ENCODE peak calls at places on chromosomes 2 and 18, in eight cellular contexts. D is psoas muscle, X is GM13976, J is foreskin fibroblast, W is dorsolateral prefrontal cortex, A is hepatocyte, R is pancreas, F is D721Med. Q is an unnamed sample.

GRCh38 chr18:36338420-36338933 is 41.0 kb downstream of the FHOD3 start:
- DNase-seq in X (no peak), F (no peak), J (no peak), A (no peak), R (no peak), D (no peak), W (no peak), Q (no peak)

GRCh38 chr18:9209230-9209629 is 72.6 kb downstream of the ANKRD12 start:
- DNase-seq in J (no peak), R (no peak), W (no peak), D (no peak), F (no peak), A (no peak), X (no peak), Q (no peak)

GRCh38 chr18:40555914-40556313 is 1399.1 kb upstream of the PIK3C3 start:
- DNase-seq in R (no peak), X (no peak), A (peak; percentile 9), W (no peak), D (no peak), J (peak; percentile 14), F (no peak), Q (no peak)

GRCh38 chr2:100063459-100063953 is 78.9 kb downstream of the AFF3 start:
- DNase-seq in F (no peak), X (no peak), R (no peak), A (no peak), J (no peak), W (no peak), D (no peak), Q (no peak)

GRCh38 chr2:8574196-8575010 is 107.5 kb upstream of the ID2 start:
- DNase-seq in D (no peak), A (peak; percentile 66), W (no peak), R (no peak), X (peak; percentile 70), J (no peak), F (no peak), Q (no peak)

GRCh38 chr2:227433171-227433570 is 38.8 kb upstream of the AGFG1 start:
- DNase-seq in F (no peak), X (no peak), W (no peak), J (no peak), R (no peak), A (no peak), D (no peak), Q (no peak)

GRCh38 chr2:224646242-224646846 is 61.2 kb upstream of the CUL3 start:
- DNase-seq in A (no peak), X (peak; percentile 26), R (no peak), W (no peak), F (no peak), D (no peak), J (no peak), Q (no peak)

GRCh38 chr2:10844083-10844482 is 31.5 kb upstream of the PDIA6 start:
- DNase-seq in W (no peak), J (peak; percentile 8), D (peak; percentile 81), X (no peak), A (peak; percentile 79), F (no peak), R (peak; percentile 79), Q (peak; percentile 85)

GRCh38 chr18:50662177-50662576 is 102.3 kb downstream of the MAPK4 start:
- DNase-seq in A (peak; percentile 35), D (no peak), X (peak; percentile 45), J (peak; percentile 1), W (no peak), F (no peak), R (no peak), Q (no peak)

GRCh38 chr2:237581751-237582746 is 8.5 kb downstream of the RAB17 start:
- DNase-seq in D (peak; percentile 51), F (no peak), A (peak; percentile 64), X (peak; percentile 70), J (peak; percentile 66), W (peak; percentile 63), R (peak; percentile 64), Q (no peak)

GRCh38 chr18:33870059-33870458 is 292.0 kb downstream of the ASXL3 start:
- DNase-seq in X (no peak), D (no peak), W (no peak), A (peak; percentile 10), F (no peak), J (no peak), R (no peak), Q (peak; percentile 17)

GRCh38 chr2:31259075-31259474 is 25.1 kb downstream of the EHD3 start:
- DNase-seq in A (no peak), J (no peak), D (no peak), W (no peak), R (no peak), F (no peak), X (no peak), Q (no peak)

DNA sequence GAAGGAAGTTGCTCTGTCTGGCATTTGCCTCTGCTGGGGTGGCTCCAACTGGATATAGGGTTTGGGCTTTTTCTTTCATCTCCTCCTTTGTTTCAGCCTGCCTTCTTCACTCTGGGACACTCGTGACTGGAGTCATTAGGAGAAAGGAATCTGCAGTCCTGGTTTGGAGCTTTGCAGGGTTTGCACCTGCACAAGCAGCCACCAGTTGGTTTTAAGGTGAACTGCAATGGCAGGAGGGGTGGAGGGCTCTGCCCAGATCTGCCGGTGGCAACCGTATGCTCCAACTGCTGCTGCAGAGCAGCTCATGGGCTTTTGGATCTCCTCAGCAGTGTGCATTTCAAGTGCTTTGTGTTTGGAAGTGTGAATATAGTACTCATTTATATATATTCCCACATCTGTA is 131.3 kb upstream of the MGAT5 start:
- DNase-seq in A (no peak), R (no peak), D (no peak), J (no peak), X (no peak), F (no peak), W (no peak), Q (no peak)
- TF ChIP-seq CTCF in A (no peak), R (no peak), D (no peak), J (no peak), X (no peak), F (no peak), W (no peak), Q (no peak)

DNA sequence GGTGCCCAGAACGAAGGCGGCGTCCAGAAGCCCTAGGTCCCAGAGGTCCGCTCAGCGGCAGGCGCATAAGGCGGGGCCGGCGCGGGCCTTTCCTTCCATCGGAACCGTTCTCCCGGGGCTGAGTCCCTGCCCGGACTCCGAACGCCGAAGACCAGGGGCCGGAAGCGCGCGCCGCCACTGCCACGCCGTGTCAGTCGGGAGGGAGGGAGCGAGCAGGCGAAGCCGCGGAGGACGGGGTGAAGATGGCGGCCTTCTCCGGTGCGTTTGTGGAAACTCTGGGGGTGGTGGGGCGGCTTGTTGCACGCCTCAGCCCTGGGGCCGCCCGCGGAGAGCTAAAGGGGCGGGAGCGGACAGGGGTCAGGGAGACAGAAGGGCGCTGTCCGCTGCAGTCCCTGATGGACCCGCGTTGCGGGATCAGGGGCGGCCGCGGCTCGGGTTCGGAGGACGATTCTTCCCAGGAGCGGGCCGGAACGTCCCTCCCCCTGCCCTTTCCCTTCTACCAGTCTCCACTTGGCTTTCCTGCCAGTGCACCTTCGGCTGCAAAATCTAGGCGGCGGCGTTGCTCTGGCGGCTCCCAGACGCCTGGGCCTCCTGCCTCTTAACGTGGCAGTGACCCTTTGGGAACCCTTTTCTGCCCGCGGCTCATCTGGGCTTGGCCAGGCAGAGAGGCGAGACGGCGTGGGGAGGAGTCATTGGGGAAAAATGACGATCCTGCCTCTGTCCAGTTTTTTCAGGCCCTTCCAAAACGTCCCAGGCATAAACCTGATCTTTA is at the start of gene DDX1:
- DNase-seq in F (peak; percentile 31), W (peak; percentile 81), A (peak; percentile 94), R (peak; percentile 87), D (peak; percentile 83), J (peak; percentile 85), X (peak; percentile 92), Q (no peak)
- TF ChIP-seq CTCF in F (no peak), W (no peak), A (no peak), R (no peak), D (no peak), J (no peak), X (no peak), Q (peak; percentile 6)

GRCh38 chr2:27251786-27252185 is 11.1 kb downstream of the SLC30A3 start:
- DNase-seq in R (no peak), D (no peak), F (no peak), A (no peak), X (no peak), J (no peak), W (no peak), Q (no peak)

GRCh38 chr2:27247893-27248292 is 15.0 kb downstream of the SLC30A3 start:
- DNase-seq in X (no peak), F (no peak), A (no peak), W (no peak), D (no peak), R (no peak), J (no peak), Q (no peak)

GRCh38 chr2:27249077-27249890 is 13.6 kb downstream of the SLC30A3 start:
- DNase-seq in X (no peak), A (no peak), J (no peak), R (no peak), D (no peak), F (no peak), W (no peak), Q (no peak)

GRCh38 chr2:27250652-27251379 is 12.0 kb downstream of the SLC30A3 start:
- DNase-seq in F (no peak), J (no peak), R (no peak), W (no peak), X (no peak), A (no peak), D (no peak), Q (no peak)

DNA sequence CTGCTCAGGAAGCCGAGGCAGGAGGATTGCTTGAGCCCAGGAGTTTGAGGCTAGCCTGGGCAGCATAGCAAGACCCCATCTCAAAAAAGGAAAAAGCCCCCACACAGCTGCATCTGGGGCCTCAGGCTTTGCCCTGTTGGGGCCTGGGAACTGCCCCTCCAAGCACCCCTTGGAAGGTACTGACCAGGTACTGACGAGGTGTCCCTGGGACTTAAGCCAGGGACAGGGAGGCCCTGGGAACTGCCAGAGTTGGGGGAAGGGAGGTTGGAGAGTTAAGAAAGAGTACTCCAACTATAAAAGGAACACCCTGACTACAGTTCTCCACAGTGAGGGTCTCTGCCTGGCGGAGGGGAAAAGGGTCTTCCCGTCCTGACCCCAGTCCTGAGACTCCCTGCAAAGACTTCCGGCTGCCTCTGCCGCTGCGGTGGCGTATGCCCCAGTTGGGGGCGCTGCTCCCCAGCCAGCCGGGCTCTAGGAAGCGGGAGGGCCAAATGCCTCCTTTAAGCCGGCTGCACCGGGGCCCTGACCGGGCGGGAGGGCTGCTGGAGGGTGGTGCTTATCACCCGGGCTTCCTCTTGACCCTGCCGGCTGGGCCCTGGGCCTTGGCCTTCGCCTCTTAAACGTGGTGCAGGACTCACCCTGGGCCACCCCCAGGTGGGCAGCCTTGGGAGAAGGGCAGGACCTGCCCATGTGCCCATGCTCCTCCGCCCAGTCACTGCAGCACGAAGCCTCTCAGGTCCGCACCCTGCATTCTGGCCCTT is 12.8 kb downstream of the SLC30A3 start:
- DNase-seq in R (peak; percentile 59), W (peak; percentile 14), X (peak; percentile 88), D (peak; percentile 57), F (peak; percentile 77), A (peak; percentile 69), J (no peak), Q (no peak)
- TF ChIP-seq CTCF in R (peak; percentile 45), W (peak; percentile 55), X (peak; percentile 88), D (peak; percentile 77), F (peak; percentile 84), A (peak; percentile 61), J (peak; percentile 73), Q (peak; percentile 90)

DNA sequence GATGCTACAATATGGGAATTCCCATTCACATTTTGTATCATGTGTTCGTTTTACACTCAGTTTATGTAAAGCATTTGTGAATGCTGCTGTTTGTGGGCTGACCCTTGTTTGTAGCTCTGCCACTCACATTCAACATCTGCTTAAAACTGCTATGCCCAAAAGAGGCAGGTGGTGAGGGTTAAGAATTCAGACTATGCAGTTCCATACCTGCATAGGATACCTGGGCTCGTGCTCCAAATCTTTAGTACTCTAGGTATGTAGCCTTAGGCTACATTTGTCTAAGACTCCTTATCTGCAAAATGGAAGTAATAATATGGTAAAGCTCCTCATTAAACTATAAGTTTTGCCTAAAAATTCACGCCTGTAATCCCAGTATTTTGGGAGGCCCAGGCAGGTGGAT is 199.5 kb downstream of the GPD2 start:
- DNase-seq in W (no peak), X (no peak), J (no peak), A (no peak), D (no peak), R (no peak), F (no peak), Q (no peak)
- TF ChIP-seq CTCF in W (no peak), X (no peak), J (no peak), A (no peak), D (no peak), R (no peak), F (no peak), Q (no peak)

Q was measured in retinal pigment epithelial cell.